ENCODE peak calls at places on chromosomes 13 and 19, in five cellular contexts. L is body of pancreas, W is kidney epithelial cell, O is heart left ventricle, A is tibial nerve. B is an unnamed sample.

GRCh38 chr19:1257475-1258160 is 9.2 kb downstream of the MIDN start:
- DNase-seq in L (no peak), W (no peak), O (no peak), A (no peak), B (no peak)

GRCh38 chr19:8116437-8117293 is 32.7 kb downstream of the FBN3 start:
- DNase-seq in L (no peak), W (no peak), O (no peak), A (no peak), B (no peak)

GRCh38 chr13:80011448-80012212 is 329.3 kb downstream of the SPRY2 start:
- DNase-seq in L (peak; percentile 6), W (no peak), O (no peak), A (no peak), B (no peak)

GRCh38 chr13:91537376-91537775 is 139.0 kb downstream of the GPC5 start:
- DNase-seq in L (no peak), W (no peak), O (no peak), A (no peak), B (no peak)

GRCh38 chr19:31372245-31372781 is 23.1 kb upstream of the TSHZ3 start:
- DNase-seq in L (no peak), W (no peak), O (no peak), A (no peak), B (no peak)

GRCh38 chr19:40393894-40394815 is 4.2 kb upstream of the HIPK4 start:
- DNase-seq in L (no peak), W (no peak), O (no peak), A (no peak), B (no peak)

GRCh38 chr19:10363789-10364281 is 16.5 kb downstream of the TYK2 start:
- DNase-seq in L (no peak), W (peak; percentile 39), O (no peak), A (no peak), B (no peak)

GRCh38 chr19:1156305-1156801 is 17.7 kb downstream of the SBNO2 start:
- DNase-seq in L (no peak), W (no peak), O (no peak), A (no peak), B (no peak)

GRCh38 chr19:38734426-38735256 is 9.6 kb downstream of the CAPN12 start:
- DNase-seq in L (no peak), W (no peak), O (peak; percentile 23), A (no peak), B (no peak)

GRCh38 chr19:51441410-51442390 is 16.6 kb downstream of the SIGLEC8 start:
- DNase-seq in L (no peak), W (no peak), O (no peak), A (no peak), B (no peak)

GRCh38 chr13:111861766-111862366 is 205.1 kb upstream of the SOX1 start:
- DNase-seq in L (no peak), W (no peak), O (no peak), A (no peak), B (peak; percentile 74)

GRCh38 chr19:33797821-33798633 is 1.4 kb downstream of the KCTD15 start:
- DNase-seq in L (peak; percentile 70), W (no peak), O (peak; percentile 83), A (no peak), B (no peak)

GRCh38 chr13:25847635-25848616 is 203.9 kb downstream of the SHISA2 start:
- DNase-seq in L (peak; percentile 10), W (no peak), O (no peak), A (no peak), B (no peak)

GRCh38 chr19:40691421-40692211 is 1.2 kb upstream of the NUMBL start:
- DNase-seq in L (peak; percentile 11), W (no peak), O (no peak), A (no peak), B (no peak)

GRCh38 chr13:46605824-46606554 is 53.0 kb downstream of the LRCH1 start:
- DNase-seq in L (no peak), W (no peak), O (no peak), A (no peak), B (no peak)

GRCh38 chr19:28509079-28509895 is 703.7 kb downstream of the UQCRFS1 start:
- DNase-seq in L (no peak), W (no peak), O (no peak), A (no peak), B (peak; percentile 53)

GRCh38 chr19:46115396-46116109 is 8.9 kb downstream of the IGFL3 start:
- DNase-seq in L (peak; percentile 14), W (peak; percentile 63), O (no peak), A (no peak), B (peak; percentile 57)

GRCh38 chr13:59413121-59413520 is 750.6 kb downstream of the DIAPH3 start:
- DNase-seq in L (no peak), W (no peak), O (no peak), A (no peak), B (no peak)

GRCh38 chr13:64810701-64811258 is 2419.4 kb downstream of the PCDH9 start:
- DNase-seq in L (no peak), W (no peak), O (no peak), A (no peak), B (no peak)

GRCh38 chr13:43830481-43830873 is 43.7 kb upstream of the ENOX1 start:
- DNase-seq in L (no peak), W (no peak), O (no peak), A (no peak), B (no peak)

GRCh38 chr13:105925496-105925895 is 610.0 kb downstream of the EFNB2 start:
- DNase-seq in L (no peak), W (peak; percentile 1), O (no peak), A (no peak), B (no peak)

GRCh38 chr19:19429361-19429760 is 23.9 kb downstream of the GATAD2A start:
- DNase-seq in L (no peak), W (no peak), O (no peak), A (no peak), B (no peak)

GRCh38 chr19:36771275-36772231 is 1.1 kb downstream of the ZNF850 start:
- DNase-seq in L (peak; percentile 70), W (peak; percentile 39), O (peak; percentile 85), A (no peak), B (peak; percentile 91)

GRCh38 chr13:68319384-68319783 is 1089.2 kb upstream of the PCDH9 start:
- DNase-seq in L (no peak), W (no peak), O (no peak), A (no peak), B (no peak)

GRCh38 chr13:22423261-22423660 is 752.4 kb downstream of the FGF9 start:
- DNase-seq in L (no peak), W (no peak), O (no peak), A (no peak), B (no peak)

GRCh38 chr13:105370011-105370645 is 1165.3 kb downstream of the EFNB2 start:
- DNase-seq in L (no peak), W (no peak), O (no peak), A (no peak), B (no peak)

GRCh38 chr19:30216453-30216852 is 155.7 kb upstream of the ZNF536 start:
- DNase-seq in L (no peak), W (no peak), O (no peak), A (no peak), B (no peak)

GRCh38 chr19:30214651-30215051 is 157.5 kb upstream of the ZNF536 start:
- DNase-seq in L (no peak), W (no peak), O (no peak), A (no peak), B (no peak)

GRCh38 chr19:30219682-30220081 is 152.5 kb upstream of the ZNF536 start:
- DNase-seq in L (no peak), W (no peak), O (no peak), A (no peak), B (no peak)

GRCh38 chr19:30215248-30215647 is 156.9 kb upstream of the ZNF536 start:
- DNase-seq in L (no peak), W (no peak), O (no peak), A (no peak), B (no peak)

GRCh38 chr19:30217461-30217860 is 154.7 kb upstream of the ZNF536 start:
- DNase-seq in L (no peak), W (no peak), O (no peak), A (no peak), B (no peak)
- H3K27me3 ChIP-seq in L (peaks cover 6% of the 10 kb centered on the region), W (peaks cover 2% of the 10 kb centered on the region), O (no peaks in the 10 kb centered on the region), A (no peaks in the 10 kb centered on the region), B (no peaks in the 10 kb centered on the region)

GRCh38 chr13:27830010-27830409 is 37.7 kb downstream of the GSX1 start:
- DNase-seq in L (peak; percentile 59), W (no peak), O (peak; percentile 38), A (no peak), B (no peak)
- H3K27me3 ChIP-seq in L (no peaks in the 10 kb centered on the region), W (peaks cover 16% of the 10 kb centered on the region), O (peaks cover 30% of the 10 kb centered on the region), A (no peaks in the 10 kb centered on the region), B (no peaks in the 10 kb centered on the region)

GRCh38 chr13:112983042-112983305 is 14.0 kb downstream of the MCF2L start:
- DNase-seq in L (no peak), W (no peak), O (no peak), A (no peak), B (no peak)
- H3K27me3 ChIP-seq in L (no peaks in the 10 kb centered on the region), W (peaks cover 33% of the 10 kb centered on the region), O (no peaks in the 10 kb centered on the region), A (no peaks in the 10 kb centered on the region), B (peaks cover 51% of the 10 kb centered on the region)

DNA sequence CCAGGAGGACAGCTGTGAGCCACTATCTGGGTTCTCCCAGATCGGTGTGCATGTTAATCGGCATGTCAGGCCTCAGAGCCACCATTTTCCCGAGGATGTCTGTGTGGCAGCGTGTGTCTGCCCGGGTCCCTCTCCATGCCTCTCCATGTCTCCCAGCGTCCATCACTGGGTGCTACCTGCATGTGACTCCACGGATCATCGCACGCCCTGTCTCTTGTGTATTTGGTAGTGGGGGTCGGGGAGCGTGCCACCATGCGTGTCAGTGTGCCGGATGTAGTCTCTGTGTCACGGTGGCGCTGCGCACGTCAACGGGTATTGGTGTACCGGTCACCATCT is 5.9 kb downstream of the NFIX start:
- DNase-seq in L (no peak), W (no peak), O (no peak), A (no peak), B (no peak)
- H3K27me3 ChIP-seq in L (no peaks in the 10 kb centered on the region), W (peaks cover 6% of the 10 kb centered on the region), O (no peaks in the 10 kb centered on the region), A (no peaks in the 10 kb centered on the region), B (no peaks in the 10 kb centered on the region)

GRCh38 chr19:54534156-54534555 is 31.5 kb downstream of the LAIR2 start:
- DNase-seq in L (no peak), W (no peak), O (no peak), A (no peak), B (no peak)
- H3K27me3 ChIP-seq in L (no peaks in the 10 kb centered on the region), W (no peaks in the 10 kb centered on the region), O (no peaks in the 10 kb centered on the region), A (no peaks in the 10 kb centered on the region), B (no peaks in the 10 kb centered on the region)

DNA sequence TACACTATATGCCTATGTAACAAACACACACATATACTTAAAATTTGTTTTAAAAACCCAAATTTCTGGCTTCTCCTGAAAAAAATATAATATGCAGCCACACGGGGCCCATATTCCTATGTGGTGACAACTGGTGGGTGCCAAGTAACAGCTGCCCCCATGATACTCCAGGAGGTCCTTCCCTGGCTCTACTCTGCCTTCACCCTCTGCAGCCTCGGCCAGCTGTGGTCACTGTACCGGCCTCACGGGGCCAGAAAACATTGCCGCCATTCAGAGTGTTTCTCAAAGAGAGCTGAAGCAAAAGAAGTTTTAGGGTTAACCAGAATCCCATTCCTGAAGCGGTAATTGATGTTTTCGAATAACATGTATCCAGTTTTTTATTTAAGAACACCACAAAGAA is 32.6 kb upstream of the POP4 start:
- DNase-seq in L (no peak), W (no peak), O (no peak), A (no peak), B (no peak)
- H3K27me3 ChIP-seq in L (no peaks in the 10 kb centered on the region), W (peaks cover 6% of the 10 kb centered on the region), O (no peaks in the 10 kb centered on the region), A (no peaks in the 10 kb centered on the region), B (peaks cover 76% of the 10 kb centered on the region)

DNA sequence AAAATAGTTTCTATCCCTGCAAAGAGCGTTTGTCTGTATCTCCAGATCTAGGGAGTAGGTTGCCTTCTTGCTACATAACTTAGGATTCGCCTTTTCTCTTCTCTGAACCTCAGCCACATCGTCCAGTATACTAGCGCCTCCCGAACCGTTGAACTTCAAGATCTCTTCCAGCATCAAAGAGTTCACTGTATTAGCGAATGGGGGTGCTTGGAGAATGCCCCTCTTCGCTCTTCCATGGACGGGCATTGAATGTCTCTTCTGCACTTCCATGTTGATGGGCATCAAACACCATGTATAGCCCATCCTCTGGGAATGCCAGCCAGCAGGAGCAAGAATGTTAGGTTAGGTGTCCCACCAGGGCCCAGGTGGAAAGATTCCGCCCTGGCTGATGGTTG is 570 bp upstream of the OXGR1 start:
- DNase-seq in L (no peak), W (no peak), O (no peak), A (no peak), B (no peak)
- H3K27me3 ChIP-seq in L (peaks cover 16% of the 10 kb centered on the region), W (peaks cover 20% of the 10 kb centered on the region), O (no peaks in the 10 kb centered on the region), A (no peaks in the 10 kb centered on the region), B (peaks cover 49% of the 10 kb centered on the region)

B was measured in esophagus muscularis mucosa.